ENCODE peak calls at places on chromosomes 2 and 18, in five cellular contexts. Y, C, J, I and R are unnamed samples.
A peak's percentile ranks its signal among the peaks of the same experiment; 100 is the strongest.

GRCh38 chr2:145692971-145693478 is 1173.1 kb upstream of the ZEB2 start:
- DNase-seq in J (no peak), C (no peak), Y (peak; percentile 55), I (peak; percentile 72), R (no peak)

GRCh38 chr2:1864981-1865421 is 120.7 kb upstream of the PXDN start:
- DNase-seq in Y (no peak), C (no peak), J (no peak), I (no peak), R (no peak)

GRCh38 chr2:189638305-189639002 is 22.8 kb upstream of the ASNSD1 start:
- DNase-seq in J (no peak), I (no peak), C (no peak), Y (no peak), R (no peak)

GRCh38 chr2:6972067-6972710 is 55.0 kb downstream of the RNF144A start:
- DNase-seq in J (no peak), I (no peak), C (no peak), Y (no peak), R (no peak)

GRCh38 chr18:63850010-63850409 is 37.5 kb upstream of the SERPINB2 start:
- DNase-seq in Y (peak; percentile 62), J (no peak), I (no peak), C (no peak), R (no peak)

GRCh38 chr2:141195087-141195486 is 935.7 kb downstream of the LRP1B start:
- DNase-seq in J (no peak), C (no peak), Y (no peak), I (no peak), R (no peak)

GRCh38 chr18:36302676-36303075 is 5.2 kb downstream of the FHOD3 start:
- DNase-seq in I (no peak), J (no peak), C (no peak), Y (no peak), R (no peak)

GRCh38 chr2:101435011-101435862 is 39.7 kb downstream of the RFX8 start:
- DNase-seq in C (no peak), I (no peak), J (no peak), Y (no peak), R (no peak)

GRCh38 chr18:49849331-49850217 is 36.2 kb upstream of the ACAA2 start:
- DNase-seq in Y (peak; percentile 87), I (peak; percentile 26), C (peak; percentile 94), J (no peak), R (peak; percentile 90)

GRCh38 chr2:12704378-12704777 is 12.4 kb upstream of the TRIB2 start:
- DNase-seq in C (no peak), Y (no peak), J (no peak), I (no peak), R (no peak)

GRCh38 chr2:123720760-123721159 is 304.3 kb upstream of the CNTNAP5 start:
- DNase-seq in J (no peak), Y (no peak), C (no peak), I (no peak), R (no peak)

GRCh38 chr2:237324446-237325236 is 89.3 kb downstream of the COL6A3 start:
- DNase-seq in Y (no peak), I (no peak), J (no peak), C (no peak), R (no peak)

GRCh38 chr2:174800436-174801195 is 36.3 kb upstream of the CHRNA1 start:
- DNase-seq in C (no peak), I (no peak), J (no peak), Y (no peak), R (no peak)

GRCh38 chr2:131076707-131077106 is 16.6 kb downstream of the FAM168B start:
- DNase-seq in J (no peak), C (no peak), Y (no peak), I (no peak), R (no peak)

GRCh38 chr2:219958941-219959340 is 331.5 kb downstream of the SLC4A3 start:
- DNase-seq in Y (no peak), C (no peak), I (no peak), J (no peak), R (no peak)

DNA sequence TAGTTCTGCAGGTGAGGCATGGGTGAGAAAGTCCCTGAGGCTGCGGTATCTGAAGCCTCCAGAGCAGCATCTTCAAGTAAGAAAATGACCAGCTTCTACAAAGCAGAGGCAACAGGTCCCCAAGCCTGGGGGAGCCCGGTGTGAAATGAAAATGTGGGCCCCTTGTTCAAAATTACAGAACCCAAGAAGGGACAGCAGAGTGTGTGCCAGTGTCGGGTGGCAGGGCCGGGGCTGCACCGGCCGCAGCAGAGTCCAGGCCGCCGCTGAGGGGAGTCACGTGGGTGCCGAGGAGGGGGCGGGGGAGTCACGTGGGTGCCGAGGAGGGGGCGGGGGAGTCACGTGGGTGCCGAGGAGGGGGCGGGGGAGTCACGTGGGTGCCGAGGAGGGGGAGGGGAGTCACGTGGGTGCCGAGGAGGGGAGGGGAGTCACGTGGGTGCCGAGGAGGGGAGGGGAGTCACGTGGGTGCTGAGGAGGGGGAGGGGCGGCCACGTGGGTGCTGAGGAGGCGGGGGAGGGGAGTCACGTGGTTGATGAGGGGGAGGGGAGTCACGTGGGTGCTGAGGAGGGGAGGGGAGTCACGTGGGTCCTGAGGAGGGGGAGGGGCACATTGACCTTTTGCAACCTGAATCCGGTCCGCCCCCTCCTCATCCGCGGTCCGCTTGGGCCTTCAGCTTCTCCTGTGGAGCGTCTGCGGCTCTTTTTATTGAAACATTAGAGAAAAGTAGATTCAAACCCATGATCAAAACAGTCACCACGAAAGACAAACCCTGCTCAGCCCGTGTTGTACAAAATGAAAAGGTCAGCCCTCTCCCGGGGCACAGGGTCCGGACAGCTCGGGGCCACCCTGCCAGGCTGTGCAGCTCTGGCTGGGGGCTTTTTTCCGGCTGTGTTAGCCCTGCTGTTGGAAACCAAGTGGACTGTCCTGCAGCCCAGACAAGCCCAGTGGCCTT is 10.4 kb downstream of the COLEC11 start:
- DNase-seq in Y (peak; percentile 99), J (no peak), I (peak; percentile 89), C (peak; percentile 38), R (no peak)
- TF ChIP-seq POLR2A in Y (peak; percentile 77), J (no peak), I (peak; percentile 65), C (no peak), R (no peak)

GRCh38 chr2:85326406-85326945 is 1.3 kb downstream of the TGOLN2 start:
- DNase-seq in C (no peak), Y (no peak), I (no peak), J (no peak), R (no peak)
- TF ChIP-seq POLR2A in C (peak; percentile 15), Y (no peak), I (no peak), J (no peak), R (no peak)

GRCh38 chr2:10041711-10042110 is 1.6 kb upstream of the KLF11 start:
- DNase-seq in I (no peak), Y (no peak), C (no peak), J (peak; percentile 64), R (no peak)

GRCh38 chr2:10043256-10043905 is at the start of gene KLF11:
- DNase-seq in C (peak; percentile 95), J (peak; percentile 96), Y (peak; percentile 89), I (peak; percentile 90), R (peak; percentile 87)

GRCh38 chr2:10042301-10043161 is 819 bp upstream of the KLF11 start:
- DNase-seq in J (peak; percentile 91), C (peak; percentile 71), I (peak; percentile 27), Y (no peak), R (peak; percentile 88)

GRCh38 chr2:10045561-10046355 is 2.4 kb downstream of the KLF11 start:
- DNase-seq in C (no peak), Y (no peak), I (no peak), J (peak; percentile 51), R (no peak)

DNA sequence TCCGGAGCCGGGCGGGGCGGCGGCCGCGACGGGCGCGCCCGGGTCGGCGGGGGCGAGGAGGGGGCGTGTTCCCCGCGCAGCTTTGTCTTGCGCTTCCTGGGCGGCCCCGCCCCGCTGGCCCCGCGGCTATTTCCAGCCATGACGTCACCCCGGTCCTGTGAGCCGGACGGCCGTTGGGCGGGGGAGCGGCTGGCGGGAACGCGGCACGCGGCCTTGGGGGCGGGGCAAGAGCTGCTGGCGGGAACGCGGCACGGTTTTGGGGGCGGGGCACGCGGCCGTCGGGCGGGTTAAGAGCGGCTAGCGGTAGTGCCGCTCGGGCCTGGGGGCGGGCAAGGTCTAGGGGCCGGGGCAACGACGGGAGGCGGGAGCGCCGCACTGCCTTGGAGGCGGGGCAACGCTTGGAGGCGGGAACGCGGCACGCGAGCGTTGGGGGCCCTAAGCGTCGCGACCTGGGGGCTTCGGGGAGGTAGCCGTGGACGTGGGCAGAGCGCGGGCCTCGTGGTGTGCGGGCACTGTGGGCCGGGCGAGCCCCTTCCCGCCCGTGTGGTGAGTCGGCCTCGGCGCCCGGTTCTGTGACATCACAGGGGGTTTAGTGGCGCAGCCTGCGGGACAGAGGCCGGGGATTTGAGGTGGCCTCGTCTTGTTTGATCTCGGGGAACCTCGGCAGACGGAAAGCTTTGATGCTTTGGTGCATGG is 704 bp downstream of the KLF11 start:
- DNase-seq in Y (peak; percentile 93), C (peak; percentile 97), I (peak; percentile 89), J (peak; percentile 99), R (peak; percentile 97)
- TF ChIP-seq POLR2A in Y (no peak), C (no peak), I (no peak), J (peak; percentile 18), R (no peak)

GRCh38 chr18:76573325-76574025 is 78.4 kb upstream of the ZNF516 start:
- DNase-seq in C (no peak), I (no peak), J (no peak), Y (peak; percentile 15), R (no peak)
- TF ChIP-seq POLR2A in C (no peak), I (no peak), J (no peak), Y (no peak), R (no peak)

GRCh38 chr18:555705-556402 is 24.3 kb upstream of the CETN1 start:
- DNase-seq in C (no peak), I (no peak), Y (no peak), J (no peak), R (no peak)
- TF ChIP-seq POLR2A in C (no peak), I (no peak), Y (no peak), J (no peak), R (no peak)

DNA sequence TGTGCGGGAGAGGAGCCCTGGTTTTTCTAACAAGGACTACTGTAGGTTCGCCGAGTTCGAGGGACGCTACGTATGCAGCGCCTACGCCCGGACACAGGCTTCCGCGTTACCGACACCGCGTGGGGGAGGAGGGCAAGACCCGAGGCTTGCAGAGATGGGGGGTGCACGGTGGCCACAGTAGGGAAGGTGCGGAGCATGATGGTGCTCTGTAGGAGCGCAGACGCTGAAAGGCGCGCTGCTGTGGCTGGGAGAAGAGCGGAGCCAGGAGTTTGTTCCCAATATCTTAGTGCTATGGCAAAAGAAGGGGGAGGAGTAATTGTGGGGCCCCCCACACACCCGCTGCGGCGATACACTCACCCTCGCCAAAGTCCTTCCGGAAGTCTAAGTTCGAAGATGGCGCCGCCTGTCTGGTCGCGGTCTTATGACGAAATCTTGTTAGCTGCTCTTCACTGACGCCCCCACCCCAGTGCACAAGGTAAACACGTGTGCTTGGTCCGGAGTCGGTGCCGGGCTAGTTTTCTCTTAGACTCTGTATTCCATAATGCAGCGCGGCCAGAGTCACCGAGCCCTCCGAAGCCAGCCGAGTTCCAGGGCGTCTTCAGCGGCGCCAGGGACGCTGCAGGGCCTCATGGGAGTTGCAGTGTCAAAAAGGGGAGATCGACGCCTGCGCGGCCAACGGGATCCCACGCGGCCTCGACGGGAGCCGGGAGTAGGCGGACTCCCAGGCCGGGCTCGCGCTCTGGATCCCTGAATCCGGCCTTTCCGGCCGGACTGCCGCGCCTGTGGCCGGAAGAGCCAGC is at the start of gene GTF3C2:
- DNase-seq in Y (peak; percentile 99), C (peak; percentile 97), I (peak; percentile 88), J (peak; percentile 95), R (peak; percentile 89)
- TF ChIP-seq POLR2A in Y (peak; percentile 50), C (peak; percentile 8), I (peak; percentile 88), J (peak; percentile 44), R (no peak)

GRCh38 chr2:241609859-241610793 is 26.8 kb downstream of the THAP4 start:
- DNase-seq in I (peak; percentile 90), Y (no peak), J (peak; percentile 92), C (peak; percentile 94), R (peak; percentile 62)
- TF ChIP-seq POLR2A in I (no peak), Y (no peak), J (peak; percentile 47), C (peak; percentile 67), R (peak; percentile 31)